ENCODE peak calls at places on chromosomes 12 and 14, in seven cellular contexts. L is Peyer's patch, H is sigmoid colon, Q is A549, D is endothelial cell of umbilical vein, M is GM12878, P is NB4. A is an unnamed sample.

GRCh38 chr12:126404293-126404851 is 1339.1 kb downstream of the AACS start:
- DNase-seq in D (no peak), L (no peak), M (no peak), P (no peak), Q (no peak), H (no peak), A (no peak)

GRCh38 chr12:81261508-81262207 is 183.8 kb downstream of the ACSS3 start:
- DNase-seq in L (no peak), M (no peak), D (no peak), P (peak), H (no peak), Q (no peak), A (no peak)

GRCh38 chr12:58470266-58471010 is 449.9 kb downstream of the LRIG3 start:
- DNase-seq in H (no peak), P (no peak), Q (no peak), M (peak), L (no peak), D (no peak), A (no peak)

GRCh38 chr12:116880817-116881324 is 370 bp downstream of the HRK start:
- DNase-seq in P (peak), L (no peak), M (no peak), H (no peak), Q (peak), D (peak), A (peak)

GRCh38 chr14:50763386-50764007 is 67.5 kb downstream of the NIN start:
- DNase-seq in P (no peak), M (no peak), L (no peak), H (no peak), Q (no peak), D (no peak), A (no peak)

GRCh38 chr12:123934829-123935228 is 37.8 kb downstream of the CCDC92 start:
- DNase-seq in D (no peak), H (no peak), Q (no peak), L (no peak), M (no peak), P (peak), A (no peak)

GRCh38 chr12:14981049-14981448 is 8.2 kb downstream of the PDE6H start:
- DNase-seq in L (no peak), D (no peak), M (no peak), P (peak), Q (no peak), H (no peak), A (no peak)

GRCh38 chr12:56676851-56677601 is 11.1 kb downstream of the PTGES3 start:
- DNase-seq in Q (no peak), D (no peak), P (no peak), L (no peak), H (no peak), M (no peak), A (no peak)

GRCh38 chr14:98953544-98954346 is 318.3 kb downstream of the BCL11B start:
- DNase-seq in D (no peak), M (no peak), P (peak), Q (peak), L (no peak), H (peak), A (no peak)

GRCh38 chr12:71662861-71663560 is 637 bp downstream of the ZFC3H1 start:
- DNase-seq in D (peak), Q (peak), H (peak), M (no peak), L (peak), P (peak), A (peak)

GRCh38 chr14:77139540-77140342 is 1.9 kb downstream of the ZDHHC22 start:
- DNase-seq in Q (peak), H (no peak), M (no peak), P (peak), L (no peak), D (no peak), A (peak)

GRCh38 chr14:78863143-78863542 is 693.0 kb downstream of the NRXN3 start:
- DNase-seq in L (no peak), H (no peak), P (peak), Q (no peak), M (no peak), D (peak), A (no peak)

GRCh38 chr12:76033116-76034001 is 1.8 kb upstream of the PHLDA1 start:
- DNase-seq in L (no peak), M (no peak), Q (no peak), P (no peak), H (no peak), D (peak), A (no peak)

GRCh38 chr14:71373773-71374172 is 466.5 kb downstream of the PCNX1 start:
- DNase-seq in Q (no peak), H (no peak), P (no peak), M (no peak), L (no peak), D (no peak), A (no peak)

GRCh38 chr12:49377386-49377785 is 10.1 kb downstream of the SPATS2 start:
- DNase-seq in P (no peak), D (no peak), M (no peak), H (no peak), Q (no peak), L (no peak), A (no peak)

GRCh38 chr12:48854488-48854887 is 2.5 kb upstream of the DDX23 start:
- DNase-seq in D (no peak), P (no peak), H (no peak), Q (no peak), M (no peak), L (no peak), A (no peak)

GRCh38 chr12:127559349-127560040 is 707.5 kb upstream of the TMEM132C start:
- DNase-seq in P (peak), Q (no peak), D (peak), M (peak), L (no peak), H (no peak), A (peak)

GRCh38 chr12:32454075-32454474 is 54.7 kb downstream of the FGD4 start:
- DNase-seq in P (no peak), Q (peak), L (no peak), D (peak), H (no peak), M (no peak), A (no peak)

GRCh38 chr14:94368956-94369355 is 19.4 kb downstream of the SERPINA1 start:
- DNase-seq in D (no peak), Q (no peak), L (no peak), P (no peak), H (peak), M (no peak), A (no peak)

GRCh38 chr12:28340261-28340660 is 150.0 kb downstream of the CCDC91 start:
- DNase-seq in M (no peak), Q (no peak), H (no peak), D (peak), P (no peak), L (no peak), A (no peak)

GRCh38 chr14:97178781-97179180 is 381.6 kb downstream of the VRK1 start:
- DNase-seq in P (no peak), H (no peak), D (no peak), L (no peak), Q (no peak), M (no peak), A (no peak)

GRCh38 chr12:119684730-119685129 is 16.8 kb downstream of the PRKAB1 start:
- DNase-seq in Q (no peak), M (no peak), H (no peak), D (no peak), P (no peak), L (no peak), A (no peak)

GRCh38 chr14:104799239-104799599 is 1.7 kb upstream of the ZBTB42 start:
- DNase-seq in M (no peak), L (no peak), Q (no peak), D (no peak), H (no peak), P (no peak), A (peak)

GRCh38 chr14:54329082-54329695 is 67.6 kb upstream of the CDKN3 start:
- DNase-seq in M (no peak), P (peak), D (peak), H (no peak), Q (peak), L (no peak), A (peak)

GRCh38 chr12:107296681-107297086 is 203.3 kb upstream of the CRY1 start:
- DNase-seq in P (no peak), Q (peak), M (no peak), D (no peak), L (no peak), H (no peak), A (no peak)

GRCh38 chr14:75013290-75013689 is 10.6 kb downstream of the EIF2B2 start:
- DNase-seq in L (no peak), H (no peak), P (no peak), Q (no peak), D (no peak), M (no peak), A (no peak)

GRCh38 chr12:42589465-42590323 is at the start of gene PRICKLE1:
- DNase-seq in M (no peak), L (peak), P (peak), Q (peak), D (peak), H (peak), A (peak)

GRCh38 chr14:105891631-105892452 is 365.5 kb downstream of the TMEM121 start:
- DNase-seq in L (peak), M (no peak), Q (no peak), P (no peak), D (no peak), H (peak), A (no peak)

GRCh38 chr12:113633678-113634332 is 162.1 kb upstream of the LHX5 start:
- DNase-seq in P (no peak), M (no peak), L (no peak), Q (no peak), D (no peak), H (no peak), A (no peak)

GRCh38 chr12:60174476-60174875 is 578.6 kb downstream of the SLC16A7 start:
- DNase-seq in Q (no peak), D (no peak), M (no peak), L (no peak), H (no peak), P (no peak), A (no peak)

GRCh38 chr14:61570961-61571299 is 124.4 kb upstream of the HIF1A start:
- DNase-seq in D (no peak), L (no peak), P (no peak), M (no peak), H (no peak), Q (no peak), A (no peak)

GRCh38 chr12:69239922-69240624 is 704 bp downstream of the CPSF6 start:
- DNase-seq in Q (peak), M (no peak), H (peak), L (peak), D (peak), P (peak), A (no peak)

GRCh38 chr12:69238589-69239285 is 632 bp upstream of the CPSF6 start:
- DNase-seq in P (no peak), L (no peak), M (no peak), D (no peak), H (no peak), Q (no peak), A (no peak)

GRCh38 chr12:69240625-69240984 is 1.2 kb downstream of the CPSF6 start:
- DNase-seq in Q (peak), L (no peak), P (peak), H (no peak), M (no peak), D (peak), A (no peak)

GRCh38 chr12:69241444-69242092 is 2.2 kb downstream of the CPSF6 start:
- DNase-seq in Q (no peak), L (no peak), H (no peak), P (peak), M (no peak), D (peak), A (no peak)

DNA sequence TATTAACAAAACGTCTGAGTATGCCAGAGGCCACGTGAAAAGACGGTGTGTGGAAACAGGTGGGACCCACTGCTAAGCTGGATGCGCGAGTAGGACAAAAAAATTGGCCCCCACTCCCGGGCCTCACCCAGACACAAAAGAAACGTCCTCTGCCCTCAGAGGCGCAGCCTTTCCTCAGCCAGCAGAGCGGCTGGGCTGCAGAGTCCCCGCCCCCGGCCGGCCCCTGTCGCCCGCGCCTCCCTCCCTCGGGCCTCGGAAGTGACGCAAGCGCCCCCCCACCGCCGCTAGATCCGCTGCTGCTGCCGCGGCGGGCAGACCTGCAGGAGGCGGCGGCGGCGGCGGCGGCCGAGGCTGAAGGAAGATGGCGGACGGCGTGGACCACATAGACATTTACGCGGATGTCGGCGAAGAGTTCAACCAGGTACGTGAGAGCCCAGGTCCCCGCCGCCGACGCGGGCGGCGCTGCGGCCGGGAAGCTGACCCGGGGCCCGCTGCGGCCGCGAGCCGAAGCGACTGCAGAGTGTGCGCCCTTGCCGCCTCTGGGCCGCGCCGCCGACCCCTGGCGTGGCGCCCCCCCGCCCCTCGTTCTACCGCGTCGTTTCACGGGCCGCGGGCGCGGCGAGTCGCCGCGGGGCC is at the start of gene CPSF6:
- DNase-seq in L (peak), Q (peak), D (peak), H (peak), M (peak), P (peak), A (peak)
- TF ChIP-seq POLR2A in L (peak), Q (peak), D (peak), H (peak), M (peak), P (peak), A (peak)

GRCh38 chr12:108734200-108734906 is 3.0 kb upstream of the CORO1C start:
- DNase-seq in L (no peak), M (peak), H (no peak), D (peak), P (peak), Q (peak), A (peak)
- TF ChIP-seq POLR2A in L (peak), M (no peak), H (no peak), D (no peak), P (no peak), Q (no peak), A (no peak)

GRCh38 chr12:31324116-31324844 is 1.7 kb downstream of the SINHCAF start:
- DNase-seq in M (no peak), L (peak), D (peak), H (peak), P (peak), Q (peak), A (peak)

GRCh38 chr12:31325524-31325875 is 450 bp downstream of the SINHCAF start:
- DNase-seq in H (no peak), Q (no peak), D (no peak), P (no peak), L (no peak), M (no peak), A (no peak)

GRCh38 chr12:31325877-31326631 is at the start of gene SINHCAF:
- DNase-seq in M (peak), H (peak), L (peak), D (peak), Q (peak), P (peak), A (peak)

GRCh38 chr12:31323466-31324115 is 2.4 kb downstream of the SINHCAF start:
- DNase-seq in P (peak), L (no peak), M (no peak), H (peak), Q (peak), D (peak), A (peak)

GRCh38 chr12:31324845-31325523 is 966 bp downstream of the SINHCAF start:
- DNase-seq in M (no peak), H (peak), Q (peak), P (peak), D (peak), L (peak), A (peak)
- TF ChIP-seq POLR2A in M (peak), H (no peak), Q (no peak), P (peak), D (peak), L (no peak), A (no peak)

GRCh38 chr12:53476769-53477209 is 22.5 kb downstream of the MAP3K12 start:
- DNase-seq in D (peak), Q (no peak), L (no peak), H (no peak), P (peak), M (no peak), A (no peak)
- TF ChIP-seq POLR2A in D (no peak), Q (no peak), L (no peak), H (no peak), P (no peak), M (no peak), A (no peak)

GRCh38 chr14:31207287-31207745 is 277 bp downstream of the HECTD1 start:
- DNase-seq in P (no peak), M (no peak), H (no peak), L (no peak), Q (no peak), D (no peak), A (no peak)

GRCh38 chr14:31206536-31207286 is 882 bp downstream of the HECTD1 start:
- DNase-seq in M (no peak), L (peak), D (peak), H (peak), Q (no peak), P (peak), A (no peak)

GRCh38 chr14:31208546-31209424 is 1.2 kb upstream of the HECTD1 start:
- DNase-seq in D (no peak), M (no peak), H (no peak), P (peak), L (no peak), Q (no peak), A (no peak)

GRCh38 chr14:31209605-31210004 is 2.0 kb upstream of the HECTD1 start:
- DNase-seq in D (no peak), P (no peak), M (no peak), H (no peak), Q (no peak), L (no peak), A (no peak)

DNA sequence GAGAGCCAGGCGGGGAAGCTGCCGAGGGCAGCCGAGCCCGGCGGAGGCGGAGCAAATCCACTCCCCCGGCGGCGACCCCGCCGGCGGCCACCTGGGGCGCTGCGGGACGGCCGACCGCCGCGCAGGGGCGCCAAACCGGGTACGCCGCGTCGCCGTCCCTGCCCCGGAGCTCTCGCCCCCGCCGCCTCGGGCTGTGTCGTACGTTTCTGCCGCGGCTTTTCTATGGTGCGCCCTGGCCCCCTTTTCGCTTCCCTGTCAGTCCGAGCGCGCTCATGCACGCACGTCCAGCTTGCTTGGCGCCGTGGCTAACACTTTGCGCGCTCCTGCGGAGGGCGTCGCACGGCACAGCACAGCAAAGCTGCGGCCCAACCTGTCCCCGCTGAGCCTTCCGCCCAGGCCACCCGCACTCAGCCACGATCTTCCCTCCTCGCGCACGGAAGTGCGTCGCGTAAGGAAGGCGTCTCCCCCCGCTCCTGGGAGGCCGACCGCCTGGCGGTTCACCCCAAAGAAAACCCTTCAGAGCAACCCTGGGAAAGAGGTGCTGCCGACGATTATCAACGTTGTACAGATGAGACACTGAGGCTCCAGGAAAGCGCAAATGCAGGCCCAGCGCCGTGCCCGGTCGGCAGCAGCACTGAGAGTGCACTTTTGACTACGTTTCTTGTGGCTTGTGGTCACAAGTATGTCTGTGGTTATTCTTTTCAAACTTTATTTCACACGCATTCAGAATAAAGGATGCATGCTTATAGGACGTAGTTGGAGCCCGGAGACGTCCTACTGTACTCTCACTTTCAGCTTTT is at the start of gene HECTD1:
- DNase-seq in M (peak), D (peak), P (peak), L (peak), H (peak), Q (peak), A (peak)
- TF ChIP-seq POLR2A in M (peak), D (peak), P (peak), L (peak), H (peak), Q (peak), A (peak)

GRCh38 chr12:64610660-64611429 is 550 bp downstream of the RASSF3 start:
- DNase-seq in D (peak), H (peak), P (peak), L (peak), M (no peak), Q (peak), A (peak)

GRCh38 chr12:64611430-64612286 is 1.4 kb downstream of the RASSF3 start:
- DNase-seq in H (peak), Q (no peak), P (peak), D (peak), M (no peak), L (peak), A (no peak)

GRCh38 chr12:64609543-64610091 is 678 bp upstream of the RASSF3 start:
- DNase-seq in L (no peak), H (no peak), D (peak), Q (no peak), M (no peak), P (no peak), A (no peak)

GRCh38 chr12:64610092-64610659 is at the start of gene RASSF3:
- DNase-seq in L (peak), D (peak), P (peak), H (peak), M (no peak), Q (peak), A (peak)

DNA sequence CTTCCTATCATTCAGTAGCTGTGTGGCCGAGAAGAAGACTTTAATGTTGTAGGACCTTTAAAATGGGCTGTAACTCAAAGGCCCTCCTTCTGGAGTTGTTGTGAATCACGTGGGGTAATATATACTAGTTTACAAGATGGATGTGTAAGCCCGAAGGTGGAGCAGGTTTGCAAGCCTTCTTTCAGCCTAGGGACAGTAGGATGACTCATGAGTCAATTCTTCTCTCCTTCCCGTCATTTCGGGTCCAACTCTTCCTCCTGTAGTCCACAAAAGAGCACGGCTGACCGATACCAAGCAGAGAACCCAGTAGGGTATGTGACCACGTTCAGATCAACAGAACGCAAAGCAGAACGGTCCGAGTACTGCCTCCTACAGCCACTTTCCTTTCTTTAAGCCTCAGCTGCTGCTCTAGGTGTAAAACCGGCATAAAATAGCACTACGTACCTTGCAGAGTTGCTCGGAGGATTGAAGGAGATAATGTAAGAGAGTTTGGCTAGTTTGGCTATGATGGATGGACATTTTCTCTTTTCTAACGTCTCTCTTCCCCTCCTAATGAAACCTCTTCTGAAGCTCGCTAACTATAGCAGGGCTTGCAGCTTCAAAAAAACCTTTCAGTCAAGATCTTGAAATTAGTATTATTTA is 1.3 kb upstream of the RASSF3 start:
- DNase-seq in D (peak), P (peak), H (no peak), Q (peak), L (peak), M (peak), A (peak)
- TF ChIP-seq POLR2A in D (peak), P (no peak), H (no peak), Q (peak), L (peak), M (peak), A (no peak)

GRCh38 chr12:19527876-19528275 is 88.6 kb downstream of the AEBP2 start:
- DNase-seq in L (no peak), M (no peak), P (no peak), D (peak), H (no peak), Q (no peak), A (no peak)
- TF ChIP-seq POLR2A in L (no peak), M (no peak), P (no peak), D (no peak), H (no peak), Q (no peak), A (no peak)

GRCh38 chr14:100333867-100334266 is 10.7 kb downstream of the SLC25A47 start:
- DNase-seq in D (no peak), H (peak), M (no peak), P (no peak), Q (no peak), L (no peak), A (no peak)
- TF ChIP-seq POLR2A in D (no peak), H (no peak), M (no peak), P (no peak), Q (no peak), L (no peak), A (no peak)

GRCh38 chr12:6647083-6647604 is at the start of gene ACRBP:
- DNase-seq in L (peak), D (peak), M (no peak), Q (no peak), P (peak), H (peak), A (no peak)
- TF ChIP-seq POLR2A in L (peak), D (peak), M (peak), Q (no peak), P (peak), H (no peak), A (no peak)